ENCODE peak calls at places on chromosomes 16 and 17, in nine cellular contexts. J, B, R, A, E, O, X, S and Y are unnamed samples.

GRCh38 chr17:40209404-40210093 is 9.6 kb upstream of the WIPF2 start:
- DNase-seq in J (no peak), B (peak), R (no peak), A (no peak), E (no peak), O (peak), X (no peak), S (peak), Y (no peak)

GRCh38 chr17:61338000-61338864 is 61.4 kb upstream of the TBX2 start:
- DNase-seq in J (no peak), B (peak), R (no peak), A (no peak), E (no peak), O (peak), X (no peak), S (peak), Y (no peak)

GRCh38 chr16:66728117-66728787 is 23.2 kb downstream of the DYNC1LI2 start:
- DNase-seq in J (peak), B (peak), R (peak), A (peak), E (no peak), O (peak), X (peak), S (peak), Y (peak)

GRCh38 chr17:69235338-69236058 is 6.9 kb upstream of the ABCA10 start:
- DNase-seq in J (peak), B (peak), R (peak), A (peak), E (peak), O (peak), X (peak), S (peak), Y (peak)

GRCh38 chr17:50269477-50270429 is 4.5 kb upstream of the TMEM92 start:
- DNase-seq in J (peak), B (peak), R (no peak), A (no peak), E (peak), O (peak), X (peak), S (no peak), Y (peak)

GRCh38 chr17:17227608-17228520 is 9.1 kb downstream of the FLCN start:
- DNase-seq in J (no peak), B (no peak), R (no peak), A (no peak), E (no peak), O (no peak), X (no peak), S (no peak), Y (no peak)

GRCh38 chr16:23597003-23597756 is 1.1 kb upstream of the NDUFAB1 start:
- DNase-seq in J (peak), B (peak), R (no peak), A (no peak), E (no peak), O (no peak), X (peak), S (no peak), Y (peak)

GRCh38 chr17:66938656-66939055 is 25.9 kb upstream of the CACNG4 start:
- DNase-seq in J (no peak), B (no peak), R (no peak), A (no peak), E (no peak), O (no peak), X (no peak), S (no peak), Y (no peak)

GRCh38 chr17:28864991-28865849 is 10.4 kb downstream of the ERAL1 start:
- DNase-seq in J (no peak), B (no peak), R (no peak), A (no peak), E (no peak), O (no peak), X (no peak), S (no peak), Y (no peak)

GRCh38 chr17:14459955-14460354 is 159.1 kb downstream of the HS3ST3B1 start:
- DNase-seq in J (no peak), B (no peak), R (no peak), A (no peak), E (no peak), O (no peak), X (no peak), S (no peak), Y (no peak)

GRCh38 chr17:81388612-81389367 is 6.5 kb upstream of the BAHCC1 start:
- DNase-seq in J (no peak), B (no peak), R (peak), A (no peak), E (no peak), O (peak), X (no peak), S (no peak), Y (peak)

GRCh38 chr16:53518550-53519416 is 15.8 kb upstream of the AKTIP start:
- DNase-seq in J (no peak), B (peak), R (no peak), A (no peak), E (peak), O (no peak), X (peak), S (no peak), Y (no peak)

GRCh38 chr16:11781773-11782172 is 15.3 kb downstream of the ZC3H7A start:
- DNase-seq in J (no peak), B (no peak), R (peak), A (no peak), E (no peak), O (no peak), X (peak), S (no peak), Y (no peak)

GRCh38 chr16:31480851-31481250 is 2.1 kb upstream of the SLC5A2 start:
- DNase-seq in J (no peak), B (no peak), R (no peak), A (no peak), E (no peak), O (no peak), X (no peak), S (no peak), Y (no peak)

GRCh38 chr17:56756536-56756935 is 77.2 kb downstream of the C17orf67 start:
- DNase-seq in J (no peak), B (peak), R (no peak), A (no peak), E (no peak), O (peak), X (no peak), S (peak), Y (no peak)

GRCh38 chr17:10702574-10702973 is 5.2 kb downstream of the ADPRM start:
- DNase-seq in J (no peak), B (peak), R (no peak), A (no peak), E (no peak), O (peak), X (peak), S (no peak), Y (peak)

GRCh38 chr16:11603331-11603750 is 16.6 kb upstream of the LITAF start:
- DNase-seq in J (no peak), B (no peak), R (no peak), A (no peak), E (no peak), O (no peak), X (no peak), S (no peak), Y (no peak)

GRCh38 chr16:69037373-69038160 is 67.9 kb upstream of the HAS3 start:
- DNase-seq in J (no peak), B (no peak), R (no peak), A (no peak), E (no peak), O (no peak), X (no peak), S (no peak), Y (no peak)

GRCh38 chr16:69193860-69194259 is 6.9 kb downstream of the SNTB2 start:
- DNase-seq in J (no peak), B (peak), R (no peak), A (no peak), E (no peak), O (peak), X (no peak), S (no peak), Y (no peak)

GRCh38 chr17:78130439-78131101 is at the start of gene TMC8:
- DNase-seq in J (no peak), B (no peak), R (peak), A (no peak), E (no peak), O (no peak), X (peak), S (no peak), Y (no peak)

GRCh38 chr17:12296120-12296727 is 275.5 kb downstream of the MAP2K4 start:
- DNase-seq in J (no peak), B (peak), R (no peak), A (no peak), E (no peak), O (no peak), X (peak), S (peak), Y (peak)

GRCh38 chr16:57132470-57132869 is 40.1 kb downstream of the CPNE2 start:
- DNase-seq in J (no peak), B (no peak), R (no peak), A (no peak), E (no peak), O (no peak), X (peak), S (no peak), Y (no peak)

GRCh38 chr16:8729779-8730334 is 55.4 kb downstream of the ABAT start:
- DNase-seq in J (no peak), B (no peak), R (no peak), A (no peak), E (no peak), O (no peak), X (peak), S (no peak), Y (no peak)

GRCh38 chr16:68083861-68084503 is 1.2 kb upstream of the NFATC3 start:
- DNase-seq in J (no peak), B (peak), R (no peak), A (no peak), E (no peak), O (peak), X (no peak), S (no peak), Y (peak)

GRCh38 chr17:4536742-4537411 is 18.3 kb downstream of the MYBBP1A start:
- DNase-seq in J (no peak), B (no peak), R (peak), A (no peak), E (no peak), O (no peak), X (no peak), S (no peak), Y (peak)

GRCh38 chr17:64187093-64187895 is 57.4 kb upstream of the ERN1 start:
- DNase-seq in J (no peak), B (no peak), R (no peak), A (no peak), E (no peak), O (no peak), X (no peak), S (no peak), Y (no peak)

GRCh38 chr16:67161595-67162058 is 1.9 kb downstream of the FBXL8 start:
- DNase-seq in J (no peak), B (no peak), R (no peak), A (no peak), E (no peak), O (no peak), X (no peak), S (no peak), Y (no peak)

GRCh38 chr16:7861891-7862585 is 529.4 kb downstream of the RBFOX1 start:
- DNase-seq in J (no peak), B (no peak), R (no peak), A (no peak), E (no peak), O (no peak), X (no peak), S (no peak), Y (no peak)

GRCh38 chr16:68031951-68032350 is 8.9 kb downstream of the DUS2 start:
- DNase-seq in J (no peak), B (peak), R (no peak), A (no peak), E (no peak), O (no peak), X (no peak), S (no peak), Y (peak)

GRCh38 chr16:8867483-8868271 is 1.1 kb downstream of the CARHSP1 start:
- DNase-seq in J (no peak), B (peak), R (peak), A (no peak), E (no peak), O (no peak), X (no peak), S (no peak), Y (no peak)

GRCh38 chr16:50671644-50672260 is 9.4 kb downstream of the SNX20 start:
- DNase-seq in J (peak), B (peak), R (no peak), A (no peak), E (peak), O (no peak), X (peak), S (no peak), Y (peak)

GRCh38 chr17:72850410-72850809 is 242.1 kb downstream of the SLC39A11 start:
- DNase-seq in J (no peak), B (peak), R (no peak), A (no peak), E (no peak), O (peak), X (no peak), S (no peak), Y (no peak)

GRCh38 chr17:79626156-79626890 is 15.5 kb upstream of the RBFOX3 start:
- DNase-seq in J (no peak), B (no peak), R (no peak), A (no peak), E (no peak), O (no peak), X (no peak), S (no peak), Y (peak)

GRCh38 chr16:19700319-19700781 is 17.7 kb downstream of the KNOP1 start:
- DNase-seq in J (no peak), B (peak), R (no peak), A (no peak), E (no peak), O (peak), X (no peak), S (no peak), Y (no peak)